ENCODE peak calls at places on chromosomes 4 and X, in six cellular contexts. I is A549, W is transverse colon, Y is K562, C is ovary, O is SK-N-SH. J is an unnamed sample.

GRCh38 chr4:172892300-172892699 is 276.3 kb upstream of the GALNT7 start:
- DNase-seq in Y (peak), O (no peak), W (no peak), I (peak), C (no peak), J (no peak)

GRCh38 chrX:68758671-68759070 is 70.2 kb upstream of the EFNB1 start:
- DNase-seq in W (no peak), C (no peak), I (no peak), Y (no peak), O (no peak), J (no peak)

GRCh38 chr4:42464550-42465124 is 67.3 kb downstream of the SHISA3 start:
- DNase-seq in W (no peak), Y (no peak), C (no peak), O (no peak), I (no peak), J (no peak)

GRCh38 chrX:40644175-40644574 is 3.2 kb downstream of the CXorf38 start:
- DNase-seq in I (no peak), O (no peak), C (no peak), Y (peak), W (no peak), J (no peak)

GRCh38 chrX:153637121-153638040 is 9.6 kb upstream of the DUSP9 start:
- DNase-seq in C (no peak), W (no peak), I (no peak), Y (no peak), O (peak), J (no peak)

GRCh38 chr4:98669577-98669976 is 11.2 kb upstream of the TSPAN5 start:
- DNase-seq in Y (no peak), W (no peak), C (no peak), I (no peak), O (no peak), J (no peak)

GRCh38 chrX:78314561-78314960 is 12.8 kb downstream of the CYSLTR1 start:
- DNase-seq in O (no peak), C (no peak), W (no peak), I (no peak), Y (no peak), J (no peak)

GRCh38 chr4:61442936-61443335 is 242.8 kb downstream of the ADGRL3 start:
- DNase-seq in O (no peak), W (no peak), C (no peak), I (no peak), Y (no peak), J (no peak)

DNA sequence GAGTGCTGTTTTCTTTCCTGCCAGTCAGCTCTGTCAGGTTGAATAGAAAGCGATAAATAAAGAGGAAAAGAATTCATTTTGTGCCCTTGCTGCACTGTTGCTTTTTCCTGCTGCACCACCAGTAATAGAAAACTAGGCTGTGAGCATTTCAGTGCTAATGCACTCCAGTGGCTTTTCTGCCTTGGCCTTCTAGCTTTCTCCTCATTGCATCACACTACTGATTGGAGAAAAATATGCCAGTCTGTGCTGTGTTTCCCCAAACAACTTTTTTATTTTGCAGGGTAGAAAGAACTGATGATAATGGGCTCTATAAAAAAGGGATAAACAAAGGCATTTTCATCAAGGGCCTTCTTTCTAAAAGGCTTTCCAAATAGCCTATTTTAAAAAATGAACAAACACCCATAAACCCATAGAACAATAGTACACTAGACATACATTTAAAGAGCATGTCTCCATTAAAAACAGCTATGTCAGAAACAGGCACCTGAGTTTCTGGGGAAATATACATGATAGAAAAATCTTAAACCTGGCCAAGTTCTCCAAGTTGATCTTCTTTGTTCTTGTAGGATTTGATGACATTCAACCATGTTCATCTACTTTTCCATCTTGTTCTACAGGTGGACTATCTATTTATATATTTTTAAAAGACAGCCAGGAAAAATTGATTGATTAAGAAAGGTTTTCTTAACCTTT is 86.3 kb downstream of the GPRIN3 start:
- DNase-seq in Y (no peak), W (no peak), C (no peak), I (no peak), O (no peak), J (no peak)
- TF ChIP-seq EP300 in Y (peak), W (no peak), C (no peak), I (no peak), O (no peak), J (no peak)

GRCh38 chr4:57249083-57249482 is 138.9 kb upstream of the IGFBP7 start:
- DNase-seq in C (no peak), O (no peak), W (no peak), Y (no peak), I (no peak), J (no peak)

GRCh38 chr4:57254727-57255126 is 144.5 kb upstream of the IGFBP7 start:
- DNase-seq in Y (no peak), O (no peak), W (no peak), I (no peak), C (no peak), J (no peak)
- TF ChIP-seq EP300 in Y (no peak), O (no peak), W (no peak), I (no peak), C (no peak), J (no peak)

DNA sequence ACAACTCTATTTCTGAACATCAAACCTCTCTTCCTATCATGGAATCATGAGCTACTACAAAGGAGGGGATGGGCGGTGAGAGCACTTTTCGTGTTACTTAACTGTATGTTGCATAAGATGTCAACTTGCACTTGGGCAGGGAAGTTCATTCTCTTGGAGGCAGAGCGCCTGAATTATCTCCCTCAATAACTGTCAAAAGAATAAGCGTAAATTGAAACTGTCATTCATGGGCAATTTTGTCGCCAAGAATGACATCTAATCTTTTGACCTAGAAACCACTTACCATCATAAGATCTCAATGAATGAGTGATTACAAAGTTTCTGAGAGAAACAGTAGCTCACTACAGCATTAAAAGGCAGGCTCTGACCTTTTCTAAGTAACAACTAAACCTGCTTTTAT is 23.5 kb upstream of the USP26 start:
- DNase-seq in I (no peak), O (no peak), C (no peak), Y (no peak), W (no peak), J (no peak)
- TF ChIP-seq EP300 in I (no peak), O (no peak), C (no peak), Y (no peak), W (no peak), J (no peak)

GRCh38 chr4:147829401-147830101 is 97.7 kb downstream of the ARHGAP10 start:
- DNase-seq in I (no peak), C (peak), Y (no peak), O (no peak), W (peak), J (no peak)
- TF ChIP-seq EP300 in I (no peak), C (peak), Y (no peak), O (no peak), W (peak), J (peak)